ENCODE peak calls at places on chromosomes 11 and 22, in seven cellular contexts. A is OCI-LY7, R is epithelial cell of prostate, M is substantia nigra, P is HCT116, J is neuronal stem cell, I is fibroblast of lung. Z is an unnamed sample.

GRCh38 chr11:128297111-128297651 is 290.2 kb downstream of the ETS1 start:
- DNase-seq in P (no peak), A (no peak), R (no peak), M (no peak), I (no peak), J (no peak), Z (no peak)

GRCh38 chr11:118619444-118620205 is 12.2 kb downstream of the PHLDB1 start:
- DNase-seq in P (no peak), R (no peak), J (no peak), I (peak; percentile 98), A (no peak), M (no peak), Z (no peak)

GRCh38 chr11:65446446-65447277 is 24.1 kb downstream of the NEAT1 start:
- DNase-seq in R (no peak), I (peak; percentile 48), P (no peak), M (no peak), J (no peak), A (no peak), Z (no peak)

GRCh38 chr11:27795955-27796861 is 96.0 kb upstream of the BDNF start:
- DNase-seq in A (no peak), I (no peak), M (no peak), J (peak; percentile 57), P (no peak), R (no peak), Z (no peak)

GRCh38 chr11:91630916-91631673 is 593.5 kb upstream of the FAT3 start:
- DNase-seq in R (no peak), A (no peak), J (no peak), P (no peak), I (no peak), M (no peak), Z (no peak)

GRCh38 chr11:35267504-35267903 is 128.5 kb downstream of the CD44 start:
- DNase-seq in M (no peak), R (no peak), P (no peak), A (no peak), J (no peak), I (peak; percentile 90), Z (no peak)

GRCh38 chr11:825366-826231 is 2.1 kb upstream of the CRACR2B start:
- DNase-seq in J (no peak), P (no peak), M (no peak), R (no peak), A (no peak), I (no peak), Z (no peak)

GRCh38 chr22:17772249-17772962 is 1.9 kb downstream of the BID start:
- DNase-seq in P (no peak), R (no peak), M (no peak), A (no peak), J (no peak), I (peak; percentile 44), Z (no peak)

GRCh38 chr11:66851698-66852465 is 5.0 kb upstream of the LRFN4 start:
- DNase-seq in J (no peak), I (no peak), P (no peak), A (peak; percentile 70), R (no peak), M (no peak), Z (no peak)

GRCh38 chr11:87421422-87421821 is 383.7 kb downstream of the TMEM135 start:
- DNase-seq in J (peak; percentile 73), I (peak; percentile 83), M (no peak), P (peak; percentile 68), R (peak; percentile 31), A (peak; percentile 82), Z (peak; percentile 6)

GRCh38 chr11:116930177-116930576 is 92.8 kb upstream of the APOA1 start:
- DNase-seq in M (no peak), P (no peak), J (no peak), A (peak; percentile 78), R (no peak), I (peak; percentile 48), Z (peak; percentile 16)

GRCh38 chr22:44698531-44699421 is 3.2 kb upstream of the PRR5 start:
- DNase-seq in M (no peak), J (peak; percentile 52), I (peak; percentile 96), A (no peak), P (no peak), R (no peak), Z (no peak)

GRCh38 chr11:90250970-90251369 is 28.1 kb upstream of the CHORDC1 start:
- DNase-seq in R (no peak), P (no peak), J (no peak), A (no peak), M (no peak), I (no peak), Z (no peak)

GRCh38 chr11:70090989-70091388 is 12.9 kb downstream of the ANO1 start:
- DNase-seq in A (no peak), R (no peak), P (no peak), M (no peak), I (peak; percentile 33), J (no peak), Z (no peak)

GRCh38 chr11:47571895-47572294 is 6.5 kb downstream of the PTPMT1 start:
- DNase-seq in A (no peak), M (no peak), J (no peak), R (no peak), I (peak; percentile 72), P (no peak), Z (no peak)

GRCh38 chr22:38257170-38257569 is 15.6 kb downstream of the TMEM184B start:
- DNase-seq in A (no peak), M (no peak), P (no peak), I (peak; percentile 81), J (no peak), R (no peak), Z (no peak)

GRCh38 chr11:134366279-134366678 is 34.5 kb downstream of the GLB1L2 start:
- DNase-seq in P (no peak), R (no peak), A (no peak), J (no peak), I (no peak), M (no peak), Z (no peak)

GRCh38 chr11:63639195-63639832 is 25.1 kb upstream of the PLAAT3 start:
- DNase-seq in R (no peak), I (peak; percentile 15), J (no peak), P (no peak), A (peak; percentile 25), M (no peak), Z (no peak)

GRCh38 chr11:14773755-14774154 is 118.3 kb downstream of the CYP2R1 start:
- DNase-seq in P (no peak), J (no peak), A (peak; percentile 2), R (no peak), M (no peak), I (no peak), Z (no peak)

GRCh38 chr11:72007587-72007986 is 8.9 kb downstream of the IL18BP start:
- DNase-seq in A (no peak), J (no peak), P (no peak), R (no peak), I (no peak), M (no peak), Z (no peak)

GRCh38 chr11:72008728-72009127 is 10.0 kb downstream of the IL18BP start:
- DNase-seq in M (no peak), J (no peak), I (no peak), P (no peak), A (no peak), R (no peak), Z (no peak)

GRCh38 chr11:72007089-72007476 is 8.4 kb downstream of the IL18BP start:
- DNase-seq in I (no peak), M (no peak), P (no peak), J (no peak), A (no peak), R (no peak), Z (no peak)

GRCh38 chr11:72010529-72011233 is 12.0 kb downstream of the IL18BP start:
- DNase-seq in A (no peak), P (no peak), M (no peak), I (no peak), R (no peak), J (no peak), Z (no peak)

DNA sequence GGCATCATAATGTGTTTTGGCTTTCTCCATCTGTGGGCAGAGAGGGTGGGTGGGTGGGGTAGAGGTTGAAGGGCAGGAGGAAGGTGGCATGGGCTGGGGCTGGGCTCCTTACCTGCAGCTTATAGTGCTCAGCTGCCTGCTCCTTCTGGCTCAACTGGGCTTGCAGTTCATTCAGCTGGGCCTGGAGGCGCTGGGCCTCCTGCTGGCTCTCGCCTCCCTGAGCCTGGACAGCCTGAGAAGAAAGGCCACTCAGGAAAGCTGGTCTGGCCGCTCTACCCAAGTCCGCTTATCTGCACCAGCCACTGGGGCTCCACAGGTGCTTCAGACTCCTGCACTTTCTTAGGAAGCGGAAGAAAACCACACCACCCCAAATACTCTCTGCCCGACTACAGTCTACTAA is 10.4 kb downstream of the IL18BP start:
- DNase-seq in M (no peak), J (no peak), R (no peak), P (no peak), A (no peak), I (no peak), Z (no peak)
- H3K27ac ChIP-seq in M (no peak overlapping the region), J (no peak overlapping the region), R (no peak overlapping the region), P (no peak overlapping the region), A (no peak overlapping the region), I (no peak overlapping the region), Z (no peak overlapping the region)

GRCh38 chr22:20546541-20546950 is 39.1 kb downstream of the MED15 start:
- DNase-seq in M (no peak), I (no peak), R (no peak), J (no peak), P (no peak), A (no peak), Z (no peak)

GRCh38 chr22:20547029-20547428 is 39.6 kb downstream of the MED15 start:
- DNase-seq in A (no peak), R (no peak), I (no peak), J (no peak), M (no peak), P (no peak), Z (no peak)

GRCh38 chr22:20549232-20549841 is 41.9 kb downstream of the MED15 start:
- DNase-seq in A (no peak), I (peak; percentile 58), P (no peak), M (no peak), J (no peak), R (no peak), Z (peak; percentile 60)

GRCh38 chr22:20550057-20550817 is 42.8 kb downstream of the MED15 start:
- DNase-seq in I (no peak), R (no peak), J (no peak), A (no peak), M (no peak), P (no peak), Z (no peak)

DNA sequence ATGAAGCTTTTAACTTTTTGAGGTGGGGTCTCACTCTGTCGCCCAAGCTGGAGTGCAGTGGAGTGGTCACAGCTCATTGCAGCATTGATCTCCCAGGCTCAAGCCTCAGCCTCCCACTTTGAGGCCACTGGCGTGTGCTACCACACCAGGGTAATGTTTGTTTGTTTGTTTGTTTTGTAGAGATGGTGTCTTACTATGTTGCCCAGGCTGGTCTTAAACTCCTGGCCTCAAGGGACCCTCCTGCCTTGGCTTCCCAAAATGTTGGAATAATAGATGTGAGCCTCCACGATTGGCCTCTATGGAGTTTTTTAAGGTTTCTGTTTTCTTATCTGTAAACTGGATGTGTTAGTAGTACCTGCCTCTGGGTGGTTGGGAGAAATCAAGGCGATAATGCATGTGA is 41.4 kb downstream of the MED15 start:
- DNase-seq in M (no peak), I (no peak), R (no peak), A (no peak), J (no peak), P (no peak), Z (no peak)
- H3K27ac ChIP-seq in M (no peak overlapping the region), I (peak overlapping the region; percentile 98), R (no peak overlapping the region), A (no peak overlapping the region), J (no peak overlapping the region), P (no peak overlapping the region), Z (peak overlapping the region; percentile 84)

GRCh38 chr11:23755769-23756168 is 741.1 kb upstream of the LUZP2 start:
- DNase-seq in A (no peak), J (no peak), P (no peak), I (no peak), M (no peak), R (no peak), Z (no peak)
- H3K27ac ChIP-seq in A (no peak overlapping the region), J (no peak overlapping the region), P (no peak overlapping the region), I (no peak overlapping the region), M (no peak overlapping the region), R (no peak overlapping the region), Z (no peak overlapping the region)

GRCh38 chr11:11037162-11037732 is 179.4 kb upstream of the ZBED5 start:
- DNase-seq in P (no peak), I (no peak), R (no peak), M (no peak), J (no peak), A (no peak), Z (no peak)
- H3K27ac ChIP-seq in P (no peak overlapping the region), I (no peak overlapping the region), R (no peak overlapping the region), M (no peak overlapping the region), J (no peak overlapping the region), A (no peak overlapping the region), Z (no peak overlapping the region)